ENCODE peak calls at places on chromosomes 13 and 19, in eight cellular contexts. One of them, this sample, is unnamed.

GRCh38 chr13:72643339-72643989 is 84.0 kb downstream of the MZT1 start:
- DNase-seq in psoas muscle: no peak
- DNase-seq in colonic mucosa: peak
- DNase-seq in stimulated activated CD4-positive, alpha-beta T cell treated with anti-CD3 and anti-CD28 coated beads, TNF-alpha, amount 100 ng/mL, for 4 hours: peak
- DNase-seq in H54: peak
- DNase-seq in amygdala: no peak
- DNase-seq in SHP77 treated with DMSO at 0.1 percent for 48 hours: no peak
- DNase-seq in HT1080: no peak
- DNase-seq in this sample: no peak

GRCh38 chr13:23427342-23428182 is 5.9 kb downstream of the SACS start:
- DNase-seq in HT1080: peak
- DNase-seq in psoas muscle: no peak
- DNase-seq in amygdala: no peak
- DNase-seq in colonic mucosa: no peak
- DNase-seq in H54: peak
- DNase-seq in SHP77 treated with DMSO at 0.1 percent for 48 hours: peak
- DNase-seq in stimulated activated CD4-positive, alpha-beta T cell treated with anti-CD3 and anti-CD28 coated beads, TNF-alpha, amount 100 ng/mL, for 4 hours: no peak
- DNase-seq in this sample: peak

GRCh38 chr19:35476149-35476548 is 14.1 kb downstream of the KRTDAP start:
- DNase-seq in HT1080: no peak
- DNase-seq in H54: no peak
- DNase-seq in psoas muscle: no peak
- DNase-seq in amygdala: no peak
- DNase-seq in colonic mucosa: no peak
- DNase-seq in SHP77 treated with DMSO at 0.1 percent for 48 hours: no peak
- DNase-seq in stimulated activated CD4-positive, alpha-beta T cell treated with anti-CD3 and anti-CD28 coated beads, TNF-alpha, amount 100 ng/mL, for 4 hours: no peak
- DNase-seq in this sample: no peak

GRCh38 chr19:14550201-14550754 is 20.9 kb downstream of the TECR start:
- DNase-seq in amygdala: no peak
- DNase-seq in colonic mucosa: peak
- DNase-seq in stimulated activated CD4-positive, alpha-beta T cell treated with anti-CD3 and anti-CD28 coated beads, TNF-alpha, amount 100 ng/mL, for 4 hours: no peak
- DNase-seq in HT1080: no peak
- DNase-seq in H54: no peak
- DNase-seq in psoas muscle: no peak
- DNase-seq in SHP77 treated with DMSO at 0.1 percent for 48 hours: no peak
- DNase-seq in this sample: no peak

GRCh38 chr19:14103310-14103709 is 12.8 kb upstream of the SAMD1 start:
- DNase-seq in stimulated activated CD4-positive, alpha-beta T cell treated with anti-CD3 and anti-CD28 coated beads, TNF-alpha, amount 100 ng/mL, for 4 hours: no peak
- DNase-seq in HT1080: no peak
- DNase-seq in SHP77 treated with DMSO at 0.1 percent for 48 hours: no peak
- DNase-seq in amygdala: no peak
- DNase-seq in H54: no peak
- DNase-seq in psoas muscle: no peak
- DNase-seq in colonic mucosa: no peak
- DNase-seq in this sample: no peak

GRCh38 chr19:56170261-56170660 is 5.5 kb upstream of the GALP start:
- DNase-seq in H54: peak
- DNase-seq in psoas muscle: no peak
- DNase-seq in HT1080: peak
- DNase-seq in colonic mucosa: no peak
- DNase-seq in SHP77 treated with DMSO at 0.1 percent for 48 hours: peak
- DNase-seq in stimulated activated CD4-positive, alpha-beta T cell treated with anti-CD3 and anti-CD28 coated beads, TNF-alpha, amount 100 ng/mL, for 4 hours: no peak
- DNase-seq in amygdala: no peak
- DNase-seq in this sample: no peak

GRCh38 chr19:56594783-56595547 is at the start of gene ZNF71:
- DNase-seq in stimulated activated CD4-positive, alpha-beta T cell treated with anti-CD3 and anti-CD28 coated beads, TNF-alpha, amount 100 ng/mL, for 4 hours: peak
- DNase-seq in psoas muscle: peak
- DNase-seq in HT1080: peak
- DNase-seq in amygdala: peak
- DNase-seq in SHP77 treated with DMSO at 0.1 percent for 48 hours: peak
- DNase-seq in colonic mucosa: peak
- DNase-seq in H54: peak
- DNase-seq in this sample: peak

GRCh38 chr19:55178781-55179569 is 1.1 kb downstream of the SYT5 start:
- DNase-seq in SHP77 treated with DMSO at 0.1 percent for 48 hours: peak
- DNase-seq in psoas muscle: peak
- DNase-seq in HT1080: peak
- DNase-seq in amygdala: peak
- DNase-seq in stimulated activated CD4-positive, alpha-beta T cell treated with anti-CD3 and anti-CD28 coated beads, TNF-alpha, amount 100 ng/mL, for 4 hours: peak
- DNase-seq in colonic mucosa: peak
- DNase-seq in H54: peak
- DNase-seq in this sample: no peak

GRCh38 chr19:18282021-18282787 is 782 bp upstream of the JUND start:
- DNase-seq in stimulated activated CD4-positive, alpha-beta T cell treated with anti-CD3 and anti-CD28 coated beads, TNF-alpha, amount 100 ng/mL, for 4 hours: no peak
- DNase-seq in psoas muscle: no peak
- DNase-seq in HT1080: peak
- DNase-seq in SHP77 treated with DMSO at 0.1 percent for 48 hours: peak
- DNase-seq in colonic mucosa: peak
- DNase-seq in amygdala: no peak
- DNase-seq in H54: peak
- DNase-seq in this sample: no peak

GRCh38 chr13:102779426-102780159 is 6.0 kb upstream of the TEX30 start:
- DNase-seq in H54: no peak
- DNase-seq in HT1080: peak
- DNase-seq in SHP77 treated with DMSO at 0.1 percent for 48 hours: no peak
- DNase-seq in stimulated activated CD4-positive, alpha-beta T cell treated with anti-CD3 and anti-CD28 coated beads, TNF-alpha, amount 100 ng/mL, for 4 hours: no peak
- DNase-seq in amygdala: no peak
- DNase-seq in psoas muscle: no peak
- DNase-seq in colonic mucosa: no peak
- DNase-seq in this sample: no peak

GRCh38 chr13:51453308-51453958 is 597 bp upstream of the INTS6 start:
- DNase-seq in HT1080: peak
- DNase-seq in psoas muscle: peak
- DNase-seq in colonic mucosa: peak
- DNase-seq in SHP77 treated with DMSO at 0.1 percent for 48 hours: peak
- DNase-seq in H54: peak
- DNase-seq in amygdala: peak
- DNase-seq in stimulated activated CD4-positive, alpha-beta T cell treated with anti-CD3 and anti-CD28 coated beads, TNF-alpha, amount 100 ng/mL, for 4 hours: peak
- DNase-seq in this sample: peak

GRCh38 chr13:24228852-24229458 is 68.4 kb downstream of the SPATA13 start:
- DNase-seq in psoas muscle: no peak
- DNase-seq in SHP77 treated with DMSO at 0.1 percent for 48 hours: peak
- DNase-seq in H54: peak
- DNase-seq in stimulated activated CD4-positive, alpha-beta T cell treated with anti-CD3 and anti-CD28 coated beads, TNF-alpha, amount 100 ng/mL, for 4 hours: no peak
- DNase-seq in HT1080: peak
- DNase-seq in colonic mucosa: peak
- DNase-seq in amygdala: no peak
- DNase-seq in this sample: no peak

GRCh38 chr19:55642153-55643002 is 1.1 kb upstream of the ZNF581 start:
- DNase-seq in HT1080: no peak
- DNase-seq in H54: peak
- DNase-seq in SHP77 treated with DMSO at 0.1 percent for 48 hours: no peak
- DNase-seq in amygdala: no peak
- DNase-seq in colonic mucosa: peak
- DNase-seq in stimulated activated CD4-positive, alpha-beta T cell treated with anti-CD3 and anti-CD28 coated beads, TNF-alpha, amount 100 ng/mL, for 4 hours: no peak
- DNase-seq in psoas muscle: no peak
- DNase-seq in this sample: peak

GRCh38 chr13:113902536-113902935 is 38.7 kb upstream of the GAS6 start:
- DNase-seq in stimulated activated CD4-positive, alpha-beta T cell treated with anti-CD3 and anti-CD28 coated beads, TNF-alpha, amount 100 ng/mL, for 4 hours: no peak
- DNase-seq in psoas muscle: no peak
- DNase-seq in SHP77 treated with DMSO at 0.1 percent for 48 hours: no peak
- DNase-seq in HT1080: no peak
- DNase-seq in amygdala: no peak
- DNase-seq in H54: no peak
- DNase-seq in colonic mucosa: no peak
- DNase-seq in this sample: no peak

GRCh38 chr19:50365434-50366306 is at the start of gene NAPSA:
- DNase-seq in H54: no peak
- DNase-seq in SHP77 treated with DMSO at 0.1 percent for 48 hours: no peak
- DNase-seq in amygdala: no peak
- DNase-seq in stimulated activated CD4-positive, alpha-beta T cell treated with anti-CD3 and anti-CD28 coated beads, TNF-alpha, amount 100 ng/mL, for 4 hours: no peak
- DNase-seq in HT1080: no peak
- DNase-seq in psoas muscle: no peak
- DNase-seq in colonic mucosa: no peak
- DNase-seq in this sample: no peak

GRCh38 chr19:6551607-6552450 is 21.0 kb downstream of the TNFSF9 start:
- DNase-seq in HT1080: no peak
- DNase-seq in stimulated activated CD4-positive, alpha-beta T cell treated with anti-CD3 and anti-CD28 coated beads, TNF-alpha, amount 100 ng/mL, for 4 hours: peak
- DNase-seq in H54: no peak
- DNase-seq in amygdala: no peak
- DNase-seq in SHP77 treated with DMSO at 0.1 percent for 48 hours: no peak
- DNase-seq in colonic mucosa: no peak
- DNase-seq in psoas muscle: peak
- DNase-seq in this sample: no peak

GRCh38 chr13:59269476-59269875 is 894.3 kb downstream of the DIAPH3 start:
- DNase-seq in SHP77 treated with DMSO at 0.1 percent for 48 hours: no peak
- DNase-seq in colonic mucosa: no peak
- DNase-seq in stimulated activated CD4-positive, alpha-beta T cell treated with anti-CD3 and anti-CD28 coated beads, TNF-alpha, amount 100 ng/mL, for 4 hours: no peak
- DNase-seq in amygdala: no peak
- DNase-seq in H54: no peak
- DNase-seq in psoas muscle: no peak
- DNase-seq in HT1080: peak
- DNase-seq in this sample: no peak

GRCh38 chr13:113821847-113822246 is 42.0 kb downstream of the GAS6 start:
- DNase-seq in amygdala: no peak
- DNase-seq in psoas muscle: no peak
- DNase-seq in H54: no peak
- DNase-seq in HT1080: no peak
- DNase-seq in SHP77 treated with DMSO at 0.1 percent for 48 hours: no peak
- DNase-seq in stimulated activated CD4-positive, alpha-beta T cell treated with anti-CD3 and anti-CD28 coated beads, TNF-alpha, amount 100 ng/mL, for 4 hours: no peak
- DNase-seq in colonic mucosa: no peak
- DNase-seq in this sample: no peak

GRCh38 chr19:33529094-33529676 is 7.6 kb upstream of the PEPD start:
- DNase-seq in SHP77 treated with DMSO at 0.1 percent for 48 hours: no peak
- DNase-seq in colonic mucosa: no peak
- DNase-seq in stimulated activated CD4-positive, alpha-beta T cell treated with anti-CD3 and anti-CD28 coated beads, TNF-alpha, amount 100 ng/mL, for 4 hours: no peak
- DNase-seq in amygdala: no peak
- DNase-seq in psoas muscle: no peak
- DNase-seq in HT1080: no peak
- DNase-seq in H54: no peak
- DNase-seq in this sample: no peak

GRCh38 chr13:112715715-112716460 is 26.1 kb downstream of the ATP11A start:
- DNase-seq in amygdala: no peak
- DNase-seq in colonic mucosa: no peak
- DNase-seq in psoas muscle: peak
- DNase-seq in SHP77 treated with DMSO at 0.1 percent for 48 hours: no peak
- DNase-seq in H54: no peak
- DNase-seq in HT1080: no peak
- DNase-seq in stimulated activated CD4-positive, alpha-beta T cell treated with anti-CD3 and anti-CD28 coated beads, TNF-alpha, amount 100 ng/mL, for 4 hours: no peak
- DNase-seq in this sample: peak

GRCh38 chr13:36432106-36432544 is at the start of gene CCNA1:
- DNase-seq in SHP77 treated with DMSO at 0.1 percent for 48 hours: peak
- DNase-seq in amygdala: peak
- DNase-seq in psoas muscle: peak
- DNase-seq in H54: peak
- DNase-seq in stimulated activated CD4-positive, alpha-beta T cell treated with anti-CD3 and anti-CD28 coated beads, TNF-alpha, amount 100 ng/mL, for 4 hours: no peak
- DNase-seq in HT1080: no peak
- DNase-seq in colonic mucosa: peak
- DNase-seq in this sample: no peak

GRCh38 chr13:75353786-75354193 is 128.2 kb downstream of the TBC1D4 start:
- DNase-seq in SHP77 treated with DMSO at 0.1 percent for 48 hours: no peak
- DNase-seq in psoas muscle: no peak
- DNase-seq in amygdala: no peak
- DNase-seq in HT1080: no peak
- DNase-seq in H54: no peak
- DNase-seq in colonic mucosa: no peak
- DNase-seq in stimulated activated CD4-positive, alpha-beta T cell treated with anti-CD3 and anti-CD28 coated beads, TNF-alpha, amount 100 ng/mL, for 4 hours: no peak
- DNase-seq in this sample: no peak

GRCh38 chr13:69077267-69077666 is 1030.4 kb upstream of the ATXN8OS start:
- DNase-seq in stimulated activated CD4-positive, alpha-beta T cell treated with anti-CD3 and anti-CD28 coated beads, TNF-alpha, amount 100 ng/mL, for 4 hours: no peak
- DNase-seq in colonic mucosa: no peak
- DNase-seq in HT1080: no peak
- DNase-seq in amygdala: no peak
- DNase-seq in H54: no peak
- DNase-seq in psoas muscle: no peak
- DNase-seq in SHP77 treated with DMSO at 0.1 percent for 48 hours: no peak
- DNase-seq in this sample: no peak

GRCh38 chr19:38152461-38153379 is 71.3 kb downstream of the DPF1 start:
- DNase-seq in H54: peak
- DNase-seq in SHP77 treated with DMSO at 0.1 percent for 48 hours: no peak
- DNase-seq in psoas muscle: no peak
- DNase-seq in HT1080: peak
- DNase-seq in colonic mucosa: no peak
- DNase-seq in stimulated activated CD4-positive, alpha-beta T cell treated with anti-CD3 and anti-CD28 coated beads, TNF-alpha, amount 100 ng/mL, for 4 hours: no peak
- DNase-seq in amygdala: no peak
- DNase-seq in this sample: no peak

GRCh38 chr19:7287716-7288115 is 6.5 kb downstream of the INSR start:
- DNase-seq in H54: no peak
- DNase-seq in amygdala: no peak
- DNase-seq in psoas muscle: no peak
- DNase-seq in colonic mucosa: no peak
- DNase-seq in SHP77 treated with DMSO at 0.1 percent for 48 hours: no peak
- DNase-seq in stimulated activated CD4-positive, alpha-beta T cell treated with anti-CD3 and anti-CD28 coated beads, TNF-alpha, amount 100 ng/mL, for 4 hours: no peak
- DNase-seq in HT1080: no peak
- DNase-seq in this sample: no peak

GRCh38 chr13:73119612-73120011 is 60.8 kb downstream of the KLF5 start:
- DNase-seq in stimulated activated CD4-positive, alpha-beta T cell treated with anti-CD3 and anti-CD28 coated beads, TNF-alpha, amount 100 ng/mL, for 4 hours: no peak
- DNase-seq in amygdala: no peak
- DNase-seq in HT1080: no peak
- DNase-seq in SHP77 treated with DMSO at 0.1 percent for 48 hours: no peak
- DNase-seq in psoas muscle: no peak
- DNase-seq in H54: no peak
- DNase-seq in colonic mucosa: no peak
- DNase-seq in this sample: no peak

GRCh38 chr19:1826557-1827521 is 14.8 kb upstream of the ATP8B3 start:
- DNase-seq in H54: no peak
- DNase-seq in amygdala: no peak
- DNase-seq in stimulated activated CD4-positive, alpha-beta T cell treated with anti-CD3 and anti-CD28 coated beads, TNF-alpha, amount 100 ng/mL, for 4 hours: no peak
- DNase-seq in HT1080: no peak
- DNase-seq in SHP77 treated with DMSO at 0.1 percent for 48 hours: no peak
- DNase-seq in colonic mucosa: no peak
- DNase-seq in psoas muscle: no peak
- DNase-seq in this sample: no peak

GRCh38 chr19:5665781-5666513 is 14.4 kb downstream of the MICOS13 start:
- DNase-seq in HT1080: peak
- DNase-seq in SHP77 treated with DMSO at 0.1 percent for 48 hours: no peak
- DNase-seq in psoas muscle: no peak
- DNase-seq in colonic mucosa: no peak
- DNase-seq in H54: peak
- DNase-seq in stimulated activated CD4-positive, alpha-beta T cell treated with anti-CD3 and anti-CD28 coated beads, TNF-alpha, amount 100 ng/mL, for 4 hours: no peak
- DNase-seq in amygdala: no peak
- DNase-seq in this sample: no peak

GRCh38 chr19:28334419-28334818 is 878.5 kb downstream of the UQCRFS1 start:
- DNase-seq in colonic mucosa: no peak
- DNase-seq in amygdala: no peak
- DNase-seq in psoas muscle: no peak
- DNase-seq in HT1080: peak
- DNase-seq in SHP77 treated with DMSO at 0.1 percent for 48 hours: no peak
- DNase-seq in stimulated activated CD4-positive, alpha-beta T cell treated with anti-CD3 and anti-CD28 coated beads, TNF-alpha, amount 100 ng/mL, for 4 hours: no peak
- DNase-seq in H54: no peak
- DNase-seq in this sample: no peak

GRCh38 chr13:68046900-68047299 is 816.8 kb upstream of the PCDH9 start:
- DNase-seq in stimulated activated CD4-positive, alpha-beta T cell treated with anti-CD3 and anti-CD28 coated beads, TNF-alpha, amount 100 ng/mL, for 4 hours: no peak
- DNase-seq in H54: no peak
- DNase-seq in psoas muscle: no peak
- DNase-seq in HT1080: no peak
- DNase-seq in SHP77 treated with DMSO at 0.1 percent for 48 hours: no peak
- DNase-seq in amygdala: no peak
- DNase-seq in colonic mucosa: no peak
- DNase-seq in this sample: no peak

GRCh38 chr19:51018745-51019543 is 565 bp downstream of the KLK10 start:
- DNase-seq in stimulated activated CD4-positive, alpha-beta T cell treated with anti-CD3 and anti-CD28 coated beads, TNF-alpha, amount 100 ng/mL, for 4 hours: no peak
- DNase-seq in SHP77 treated with DMSO at 0.1 percent for 48 hours: no peak
- DNase-seq in HT1080: no peak
- DNase-seq in psoas muscle: no peak
- DNase-seq in colonic mucosa: no peak
- DNase-seq in H54: no peak
- DNase-seq in amygdala: no peak
- DNase-seq in this sample: no peak

GRCh38 chr19:14000691-14001365 is 5.3 kb downstream of the RFX1 start:
- DNase-seq in H54: no peak
- DNase-seq in psoas muscle: peak
- DNase-seq in colonic mucosa: no peak
- DNase-seq in SHP77 treated with DMSO at 0.1 percent for 48 hours: no peak
- DNase-seq in stimulated activated CD4-positive, alpha-beta T cell treated with anti-CD3 and anti-CD28 coated beads, TNF-alpha, amount 100 ng/mL, for 4 hours: no peak
- DNase-seq in amygdala: no peak
- DNase-seq in HT1080: no peak
- DNase-seq in this sample: no peak

GRCh38 chr19:14565298-14565679 is 6.6 kb downstream of the NDUFB7 start:
- DNase-seq in colonic mucosa: no peak
- DNase-seq in amygdala: no peak
- DNase-seq in SHP77 treated with DMSO at 0.1 percent for 48 hours: no peak
- DNase-seq in stimulated activated CD4-positive, alpha-beta T cell treated with anti-CD3 and anti-CD28 coated beads, TNF-alpha, amount 100 ng/mL, for 4 hours: no peak
- DNase-seq in H54: no peak
- DNase-seq in HT1080: no peak
- DNase-seq in psoas muscle: peak
- DNase-seq in this sample: no peak

GRCh38 chr19:1566392-1567115 is 1.6 kb downstream of the MEX3D start:
- DNase-seq in stimulated activated CD4-positive, alpha-beta T cell treated with anti-CD3 and anti-CD28 coated beads, TNF-alpha, amount 100 ng/mL, for 4 hours: no peak
- DNase-seq in H54: peak
- DNase-seq in SHP77 treated with DMSO at 0.1 percent for 48 hours: no peak
- DNase-seq in psoas muscle: peak
- DNase-seq in colonic mucosa: peak
- DNase-seq in amygdala: peak
- DNase-seq in HT1080: no peak
- DNase-seq in this sample: peak

This sample was measured in sigmoid colon.